ENCODE peak calls at places on chromosomes 2 and 18, in seven cellular contexts. U, T, D, Q, P, L and G are unnamed samples.

GRCh38 chr2:134170269-134170668 is 83.6 kb upstream of the MGAT5 start:
- DNase-seq in U (no peak), T (no peak), D (no peak), Q (no peak), P (no peak), L (no peak), G (no peak)

GRCh38 chr18:58805482-58806187 is 59.0 kb upstream of the ZNF532 start:
- DNase-seq in U (no peak), T (peak), D (no peak), Q (no peak), P (no peak), L (peak), G (no peak)

GRCh38 chr2:46578966-46579365 is 99.6 kb downstream of the TMEM247 start:
- DNase-seq in U (no peak), T (no peak), D (no peak), Q (no peak), P (no peak), L (no peak), G (no peak)

GRCh38 chr2:19900536-19901200 is 1.1 kb downstream of the TTC32 start:
- DNase-seq in U (no peak), T (peak), D (no peak), Q (no peak), P (no peak), L (no peak), G (no peak)

GRCh38 chr18:63890950-63891304 is 3.4 kb downstream of the SERPINB2 start:
- DNase-seq in U (no peak), T (peak), D (no peak), Q (no peak), P (no peak), L (no peak), G (no peak)

GRCh38 chr2:143261986-143262784 is 133.0 kb downstream of the ARHGAP15 start:
- DNase-seq in U (no peak), T (no peak), D (no peak), Q (no peak), P (no peak), L (no peak), G (no peak)

GRCh38 chr2:96642564-96643350 is at the start of gene FER1L5:
- DNase-seq in U (no peak), T (no peak), D (no peak), Q (no peak), P (no peak), L (peak), G (no peak)

GRCh38 chr2:10786240-10786982 is 26.2 kb downstream of the PDIA6 start:
- DNase-seq in U (no peak), T (no peak), D (no peak), Q (no peak), P (no peak), L (no peak), G (no peak)

GRCh38 chr2:9217838-9218770 is 11.5 kb downstream of the ASAP2 start:
- DNase-seq in U (no peak), T (no peak), D (no peak), Q (no peak), P (no peak), L (no peak), G (no peak)

GRCh38 chr2:18558458-18558857 is 2.0 kb downstream of the RDH14 start:
- DNase-seq in U (no peak), T (no peak), D (no peak), Q (no peak), P (no peak), L (no peak), G (no peak)

GRCh38 chr2:117323341-117323740 is 491.1 kb upstream of the DDX18 start:
- DNase-seq in U (no peak), T (no peak), D (no peak), Q (no peak), P (no peak), L (no peak), G (no peak)